ENCODE peak calls at places on chromosomes 13 and 19, in five cellular contexts. U, Y, E, W and M are unnamed samples.
A peak's percentile ranks its signal among the peaks of the same experiment; 100 is the strongest.

GRCh38 chr19:44891016-44891882 is at the start of gene TOMM40:
- DNase-seq in U (peak; percentile 72), Y (peak; percentile 100), E (no peak), W (peak; percentile 99), M (peak; percentile 100)

GRCh38 chr19:50258918-50259372 is 55.5 kb downstream of the MYH14 start:
- DNase-seq in U (peak; percentile 87), Y (peak; percentile 10), E (no peak), W (no peak), M (no peak)

GRCh38 chr13:99063178-99063577 is 85.3 kb upstream of the DOCK9 start:
- DNase-seq in U (no peak), Y (no peak), E (no peak), W (no peak), M (no peak)

GRCh38 chr13:90185734-90186133 is 1161.8 kb upstream of the MIR17HG start:
- DNase-seq in U (no peak), Y (no peak), E (no peak), W (no peak), M (no peak)

GRCh38 chr13:112722433-112723250 is 32.8 kb downstream of the ATP11A start:
- DNase-seq in U (peak; percentile 77), Y (no peak), E (no peak), W (no peak), M (no peak)

GRCh38 chr13:77377016-77377415 is 50.1 kb upstream of the MYCBP2 start:
- DNase-seq in U (no peak), Y (no peak), E (peak; percentile 38), W (no peak), M (no peak)

GRCh38 chr19:29421186-29421525 is 104.6 kb upstream of the VSTM2B start:
- DNase-seq in U (no peak), Y (no peak), E (no peak), W (no peak), M (no peak)

GRCh38 chr19:19628499-19629134 is 597 bp upstream of the LPAR2 start:
- DNase-seq in U (peak; percentile 96), Y (peak; percentile 74), E (no peak), W (no peak), M (no peak)

GRCh38 chr13:41588899-41589298 is 131.5 kb downstream of the RGCC start:
- DNase-seq in U (no peak), Y (no peak), E (no peak), W (no peak), M (no peak)